ENCODE peak calls at places on chromosomes 4 and X, in four cellular contexts. One of them, this sample, is unnamed.

GRCh38 chr4:165767671-165768070 is 105.4 kb upstream of the TLL1 start:
- DNase-seq in osteocyte: no peak
- DNase-seq in uterus: no peak
- DNase-seq in occipital lobe: no peak
- DNase-seq in this sample: no peak

GRCh38 chrX:47234583-47234982 is 1.8 kb downstream of the USP11 start:
- DNase-seq in occipital lobe: no peak
- DNase-seq in uterus: no peak
- DNase-seq in osteocyte: no peak
- DNase-seq in this sample: no peak

GRCh38 chr4:130077275-130077674 is 981.3 kb downstream of the C4orf33 start:
- DNase-seq in uterus: no peak
- DNase-seq in osteocyte: no peak
- DNase-seq in occipital lobe: no peak
- DNase-seq in this sample: no peak

GRCh38 chr4:106691749-106692148 is 323.2 kb upstream of the GIMD1 start:
- DNase-seq in occipital lobe: no peak
- DNase-seq in osteocyte: no peak
- DNase-seq in uterus: no peak
- DNase-seq in this sample: no peak

GRCh38 chr4:7802093-7802726 is 137.5 kb downstream of the AFAP1 start:
- DNase-seq in uterus: peak; percentile 83
- DNase-seq in osteocyte: peak; percentile 92
- DNase-seq in occipital lobe: peak; percentile 71
- DNase-seq in this sample: no peak

GRCh38 chr4:128566688-128567087 is 242.8 kb upstream of the JADE1 start:
- DNase-seq in osteocyte: no peak
- DNase-seq in uterus: no peak
- DNase-seq in occipital lobe: no peak
- DNase-seq in this sample: no peak

GRCh38 chr4:132227349-132228165 is 921.5 kb upstream of the PCDH10 start:
- DNase-seq in osteocyte: no peak
- DNase-seq in occipital lobe: no peak
- DNase-seq in uterus: no peak
- DNase-seq in this sample: no peak

GRCh38 chr4:76830612-76831474 is 67.1 kb downstream of the SOWAHB start:
- DNase-seq in occipital lobe: no peak
- DNase-seq in uterus: peak; percentile 56
- DNase-seq in osteocyte: no peak
- DNase-seq in this sample: no peak

GRCh38 chrX:24133280-24133679 is 16.2 kb upstream of the ZFX start:
- DNase-seq in occipital lobe: no peak
- DNase-seq in uterus: no peak
- DNase-seq in osteocyte: no peak
- DNase-seq in this sample: no peak

GRCh38 chr4:110196206-110196870 is 2.1 kb downstream of the ELOVL6 start:
- DNase-seq in uterus: peak; percentile 23
- DNase-seq in osteocyte: peak; percentile 86
- DNase-seq in occipital lobe: peak; percentile 46
- DNase-seq in this sample: no peak

GRCh38 chr4:109886303-109886702 is 26.4 kb upstream of the EGF start:
- DNase-seq in uterus: no peak
- DNase-seq in osteocyte: no peak
- DNase-seq in occipital lobe: no peak
- DNase-seq in this sample: no peak

GRCh38 chr4:88742561-88742960 is 44.9 kb upstream of the NAP1L5 start:
- DNase-seq in occipital lobe: no peak
- DNase-seq in uterus: no peak
- DNase-seq in osteocyte: no peak
- DNase-seq in this sample: no peak

GRCh38 chr4:38802561-38803355 is 1.8 kb downstream of the TLR1 start:
- DNase-seq in uterus: no peak
- DNase-seq in occipital lobe: no peak
- DNase-seq in osteocyte: no peak
- DNase-seq in this sample: no peak